ENCODE peak calls at places on chromosome 20, in nine cellular contexts. One of them, this sample, is unnamed.

GRCh38 chr20:58048096-58048702 is 180.3 kb downstream of the ANKRD60 start:
- DNase-seq in body of pancreas: no peak
- DNase-seq in BJ: no peak
- DNase-seq in prostate gland: peak; percentile 53
- DNase-seq in lower lobe of right lung: no peak
- DNase-seq in brain microvascular endothelial cell: peak; percentile 18
- DNase-seq in psoas muscle: no peak
- DNase-seq in astrocyte: peak; percentile 51
- DNase-seq in upper lobe of right lung: no peak
- DNase-seq in this sample: peak; percentile 80

GRCh38 chr20:24814556-24815195 is 134.4 kb upstream of the CST7 start:
- DNase-seq in body of pancreas: no peak
- DNase-seq in BJ: no peak
- DNase-seq in prostate gland: no peak
- DNase-seq in lower lobe of right lung: no peak
- DNase-seq in brain microvascular endothelial cell: no peak
- DNase-seq in psoas muscle: no peak
- DNase-seq in astrocyte: no peak
- DNase-seq in upper lobe of right lung: no peak
- DNase-seq in this sample: no peak

GRCh38 chr20:64106981-64107735 is at the start of gene NPBWR2:
- DNase-seq in body of pancreas: peak; percentile 4
- DNase-seq in BJ: no peak
- DNase-seq in prostate gland: no peak
- DNase-seq in lower lobe of right lung: peak; percentile 39
- DNase-seq in brain microvascular endothelial cell: no peak
- DNase-seq in psoas muscle: peak; percentile 8
- DNase-seq in astrocyte: no peak
- DNase-seq in upper lobe of right lung: peak; percentile 56
- DNase-seq in this sample: no peak

GRCh38 chr20:15482525-15482924 is 1090.7 kb downstream of the KIF16B start:
- DNase-seq in body of pancreas: no peak
- DNase-seq in BJ: no peak
- DNase-seq in prostate gland: no peak
- DNase-seq in lower lobe of right lung: no peak
- DNase-seq in brain microvascular endothelial cell: no peak
- DNase-seq in psoas muscle: no peak
- DNase-seq in astrocyte: no peak
- DNase-seq in upper lobe of right lung: no peak
- DNase-seq in this sample: no peak

GRCh38 chr20:57622579-57623381 is 2.6 kb upstream of the ZBP1 start:
- DNase-seq in body of pancreas: peak; percentile 71
- DNase-seq in BJ: no peak
- DNase-seq in prostate gland: peak; percentile 61
- DNase-seq in lower lobe of right lung: peak; percentile 76
- DNase-seq in brain microvascular endothelial cell: peak; percentile 61
- DNase-seq in psoas muscle: no peak
- DNase-seq in astrocyte: peak; percentile 65
- DNase-seq in upper lobe of right lung: peak; percentile 80
- DNase-seq in this sample: peak; percentile 60

GRCh38 chr20:53748176-53748575 is 154.5 kb upstream of the ZNF217 start:
- DNase-seq in body of pancreas: no peak
- DNase-seq in BJ: no peak
- DNase-seq in prostate gland: no peak
- DNase-seq in lower lobe of right lung: no peak
- DNase-seq in brain microvascular endothelial cell: no peak
- DNase-seq in psoas muscle: no peak
- DNase-seq in astrocyte: no peak
- DNase-seq in upper lobe of right lung: no peak
- DNase-seq in this sample: no peak

GRCh38 chr20:824916-825315 is 8.6 kb upstream of the FAM110A start:
- DNase-seq in body of pancreas: no peak
- DNase-seq in BJ: no peak
- DNase-seq in prostate gland: no peak
- DNase-seq in lower lobe of right lung: no peak
- DNase-seq in brain microvascular endothelial cell: no peak
- DNase-seq in psoas muscle: no peak
- DNase-seq in astrocyte: no peak
- DNase-seq in upper lobe of right lung: peak; percentile 10
- DNase-seq in this sample: no peak

GRCh38 chr20:38730167-38730988 is 6.1 kb downstream of the SLC32A1 start:
- DNase-seq in body of pancreas: no peak
- DNase-seq in BJ: no peak
- DNase-seq in prostate gland: no peak
- DNase-seq in lower lobe of right lung: no peak
- DNase-seq in brain microvascular endothelial cell: no peak
- DNase-seq in psoas muscle: no peak
- DNase-seq in astrocyte: no peak
- DNase-seq in upper lobe of right lung: no peak
- DNase-seq in this sample: no peak

GRCh38 chr20:63941282-63942060 is 14.7 kb downstream of the UCKL1 start:
- DNase-seq in body of pancreas: no peak
- DNase-seq in BJ: no peak
- DNase-seq in prostate gland: no peak
- DNase-seq in lower lobe of right lung: peak; percentile 90
- DNase-seq in brain microvascular endothelial cell: no peak
- DNase-seq in psoas muscle: peak; percentile 70
- DNase-seq in astrocyte: no peak
- DNase-seq in upper lobe of right lung: peak; percentile 90
- DNase-seq in this sample: peak; percentile 32

GRCh38 chr20:55386686-55387085 is 618.6 kb downstream of the CBLN4 start:
- DNase-seq in body of pancreas: no peak
- DNase-seq in BJ: no peak
- DNase-seq in prostate gland: no peak
- DNase-seq in lower lobe of right lung: no peak
- DNase-seq in brain microvascular endothelial cell: no peak
- DNase-seq in psoas muscle: no peak
- DNase-seq in astrocyte: no peak
- DNase-seq in upper lobe of right lung: no peak
- DNase-seq in this sample: no peak

GRCh38 chr20:6882911-6883310 is 115.4 kb downstream of the BMP2 start:
- DNase-seq in body of pancreas: no peak
- DNase-seq in BJ: peak; percentile 90
- DNase-seq in prostate gland: no peak
- DNase-seq in lower lobe of right lung: no peak
- DNase-seq in brain microvascular endothelial cell: no peak
- DNase-seq in psoas muscle: no peak
- DNase-seq in astrocyte: peak; percentile 75
- DNase-seq in upper lobe of right lung: no peak
- DNase-seq in this sample: no peak

GRCh38 chr20:15814903-15815302 is 758.3 kb downstream of the KIF16B start:
- DNase-seq in body of pancreas: no peak
- DNase-seq in BJ: peak; percentile 32
- DNase-seq in prostate gland: no peak
- DNase-seq in lower lobe of right lung: no peak
- DNase-seq in brain microvascular endothelial cell: peak; percentile 31
- DNase-seq in psoas muscle: no peak
- DNase-seq in astrocyte: peak; percentile 6
- DNase-seq in upper lobe of right lung: no peak
- DNase-seq in this sample: no peak

GRCh38 chr20:6044102-6044501 is 9.8 kb downstream of the LRRN4 start:
- DNase-seq in body of pancreas: no peak
- DNase-seq in BJ: no peak
- DNase-seq in prostate gland: no peak
- DNase-seq in lower lobe of right lung: no peak
- DNase-seq in brain microvascular endothelial cell: no peak
- DNase-seq in psoas muscle: no peak
- DNase-seq in astrocyte: no peak
- DNase-seq in upper lobe of right lung: no peak
- DNase-seq in this sample: no peak

GRCh38 chr20:31330893-31331292 is 22.5 kb upstream of the DEFB116 start:
- DNase-seq in body of pancreas: no peak
- DNase-seq in BJ: no peak
- DNase-seq in prostate gland: no peak
- DNase-seq in lower lobe of right lung: no peak
- DNase-seq in brain microvascular endothelial cell: no peak
- DNase-seq in psoas muscle: no peak
- DNase-seq in astrocyte: no peak
- DNase-seq in upper lobe of right lung: no peak
- DNase-seq in this sample: no peak

GRCh38 chr20:8652396-8652795 is 416.5 kb upstream of the PLCB4 start:
- DNase-seq in body of pancreas: no peak
- DNase-seq in BJ: no peak
- DNase-seq in prostate gland: no peak
- DNase-seq in lower lobe of right lung: no peak
- DNase-seq in brain microvascular endothelial cell: no peak
- DNase-seq in psoas muscle: no peak
- DNase-seq in astrocyte: peak; percentile 36
- DNase-seq in upper lobe of right lung: no peak
- DNase-seq in this sample: no peak

GRCh38 chr20:7291946-7292345 is 524.5 kb downstream of the BMP2 start:
- DNase-seq in body of pancreas: no peak
- DNase-seq in BJ: no peak
- DNase-seq in prostate gland: no peak
- DNase-seq in lower lobe of right lung: no peak
- DNase-seq in brain microvascular endothelial cell: no peak
- DNase-seq in psoas muscle: no peak
- DNase-seq in astrocyte: peak; percentile 7
- DNase-seq in upper lobe of right lung: no peak
- DNase-seq in this sample: no peak

GRCh38 chr20:37615507-37616425 is 78.1 kb upstream of the CTNNBL1 start:
- DNase-seq in body of pancreas: no peak
- DNase-seq in BJ: no peak
- DNase-seq in prostate gland: peak; percentile 21
- DNase-seq in lower lobe of right lung: no peak
- DNase-seq in brain microvascular endothelial cell: no peak
- DNase-seq in psoas muscle: no peak
- DNase-seq in astrocyte: peak; percentile 8
- DNase-seq in upper lobe of right lung: no peak
- DNase-seq in this sample: no peak

GRCh38 chr20:11376406-11376805 is 541.3 kb upstream of the BTBD3 start:
- DNase-seq in body of pancreas: no peak
- DNase-seq in BJ: no peak
- DNase-seq in prostate gland: no peak
- DNase-seq in lower lobe of right lung: no peak
- DNase-seq in brain microvascular endothelial cell: no peak
- DNase-seq in psoas muscle: no peak
- DNase-seq in astrocyte: no peak
- DNase-seq in upper lobe of right lung: no peak
- DNase-seq in this sample: no peak

GRCh38 chr20:53057579-53057978 is 85.4 kb downstream of the TSHZ2 start:
- DNase-seq in body of pancreas: no peak
- DNase-seq in BJ: no peak
- DNase-seq in prostate gland: no peak
- DNase-seq in lower lobe of right lung: no peak
- DNase-seq in brain microvascular endothelial cell: no peak
- DNase-seq in psoas muscle: no peak
- DNase-seq in astrocyte: no peak
- DNase-seq in upper lobe of right lung: no peak
- DNase-seq in this sample: no peak

GRCh38 chr20:32623667-32624157 is 38.6 kb upstream of the NOL4L start:
- DNase-seq in body of pancreas: no peak
- DNase-seq in BJ: no peak
- DNase-seq in prostate gland: no peak
- DNase-seq in lower lobe of right lung: no peak
- DNase-seq in brain microvascular endothelial cell: no peak
- DNase-seq in psoas muscle: no peak
- DNase-seq in astrocyte: no peak
- DNase-seq in upper lobe of right lung: no peak
- DNase-seq in this sample: peak; percentile 39
- TF ChIP-seq CTCF in body of pancreas: no peak
- TF ChIP-seq CTCF in BJ: no peak
- TF ChIP-seq CTCF in prostate gland: no peak
- TF ChIP-seq CTCF in lower lobe of right lung: no peak
- TF ChIP-seq CTCF in brain microvascular endothelial cell: peak; percentile 3
- TF ChIP-seq CTCF in psoas muscle: no peak
- TF ChIP-seq CTCF in astrocyte: no peak
- TF ChIP-seq CTCF in upper lobe of right lung: no peak
- TF ChIP-seq CTCF in this sample: no peak

GRCh38 chr20:13009682-13010406 is 1.1 kb downstream of the SPTLC3 start:
- DNase-seq in body of pancreas: peak; percentile 30
- DNase-seq in BJ: peak; percentile 34
- DNase-seq in prostate gland: peak; percentile 71
- DNase-seq in lower lobe of right lung: no peak
- DNase-seq in brain microvascular endothelial cell: peak; percentile 90
- DNase-seq in psoas muscle: no peak
- DNase-seq in astrocyte: peak; percentile 98
- DNase-seq in upper lobe of right lung: no peak
- DNase-seq in this sample: no peak
- H3K4me3 ChIP-seq in body of pancreas: peak overlapping the region; percentile 19
- H3K4me3 ChIP-seq in BJ: peak overlapping the region; percentile 35
- H3K4me3 ChIP-seq in prostate gland: peak overlapping the region; percentile 35
- H3K4me3 ChIP-seq in lower lobe of right lung: peak overlapping the region; percentile 58
- H3K4me3 ChIP-seq in brain microvascular endothelial cell: peak overlapping the region; percentile 51
- H3K4me3 ChIP-seq in psoas muscle: peak overlapping the region; percentile 60
- H3K4me3 ChIP-seq in astrocyte: peak overlapping the region; percentile 49
- H3K4me3 ChIP-seq in upper lobe of right lung: peak overlapping the region; percentile 54
- H3K4me3 ChIP-seq in this sample: peak overlapping the region; percentile 24

GRCh38 chr20:49517509-49518100 is 35.1 kb upstream of the KCNB1 start:
- DNase-seq in body of pancreas: no peak
- DNase-seq in BJ: no peak
- DNase-seq in prostate gland: no peak
- DNase-seq in lower lobe of right lung: no peak
- DNase-seq in brain microvascular endothelial cell: no peak
- DNase-seq in psoas muscle: no peak
- DNase-seq in astrocyte: peak; percentile 13
- DNase-seq in upper lobe of right lung: no peak
- DNase-seq in this sample: no peak

GRCh38 chr20:49513531-49513930 is 31.1 kb upstream of the KCNB1 start:
- DNase-seq in body of pancreas: no peak
- DNase-seq in BJ: no peak
- DNase-seq in prostate gland: no peak
- DNase-seq in lower lobe of right lung: no peak
- DNase-seq in brain microvascular endothelial cell: no peak
- DNase-seq in psoas muscle: no peak
- DNase-seq in astrocyte: no peak
- DNase-seq in upper lobe of right lung: no peak
- DNase-seq in this sample: no peak

GRCh38 chr20:49513009-49513408 is 30.5 kb upstream of the KCNB1 start:
- DNase-seq in body of pancreas: no peak
- DNase-seq in BJ: no peak
- DNase-seq in prostate gland: no peak
- DNase-seq in lower lobe of right lung: no peak
- DNase-seq in brain microvascular endothelial cell: no peak
- DNase-seq in psoas muscle: no peak
- DNase-seq in astrocyte: no peak
- DNase-seq in upper lobe of right lung: no peak
- DNase-seq in this sample: no peak

GRCh38 chr20:49516916-49517315 is 34.4 kb upstream of the KCNB1 start:
- DNase-seq in body of pancreas: no peak
- DNase-seq in BJ: no peak
- DNase-seq in prostate gland: no peak
- DNase-seq in lower lobe of right lung: no peak
- DNase-seq in brain microvascular endothelial cell: no peak
- DNase-seq in psoas muscle: no peak
- DNase-seq in astrocyte: no peak
- DNase-seq in upper lobe of right lung: no peak
- DNase-seq in this sample: no peak

GRCh38 chr20:49515588-49515987 is 33.1 kb upstream of the KCNB1 start:
- DNase-seq in body of pancreas: peak; percentile 18
- DNase-seq in BJ: no peak
- DNase-seq in prostate gland: peak; percentile 65
- DNase-seq in lower lobe of right lung: no peak
- DNase-seq in brain microvascular endothelial cell: no peak
- DNase-seq in psoas muscle: no peak
- DNase-seq in astrocyte: no peak
- DNase-seq in upper lobe of right lung: no peak
- DNase-seq in this sample: no peak
- H3K36me3 ChIP-seq in body of pancreas: no peaks in the 10 kb centered on the region
- H3K36me3 ChIP-seq in BJ: no peaks in the 10 kb centered on the region
- H3K36me3 ChIP-seq in prostate gland: no peaks in the 10 kb centered on the region
- H3K36me3 ChIP-seq in lower lobe of right lung: no peaks in the 10 kb centered on the region
- H3K36me3 ChIP-seq in brain microvascular endothelial cell: no peaks in the 10 kb centered on the region
- H3K36me3 ChIP-seq in psoas muscle: no peaks in the 10 kb centered on the region
- H3K36me3 ChIP-seq in astrocyte: no peaks in the 10 kb centered on the region
- H3K36me3 ChIP-seq in upper lobe of right lung: no peaks in the 10 kb centered on the region
- H3K36me3 ChIP-seq in this sample: no peaks in the 10 kb centered on the region

GRCh38 chr20:23142162-23143050 is 56.3 kb upstream of the CD93 start:
- DNase-seq in body of pancreas: no peak
- DNase-seq in BJ: no peak
- DNase-seq in prostate gland: no peak
- DNase-seq in lower lobe of right lung: peak; percentile 45
- DNase-seq in brain microvascular endothelial cell: no peak
- DNase-seq in psoas muscle: no peak
- DNase-seq in astrocyte: no peak
- DNase-seq in upper lobe of right lung: peak; percentile 67
- DNase-seq in this sample: no peak
- TF ChIP-seq CTCF in body of pancreas: no peak
- TF ChIP-seq CTCF in BJ: no peak
- TF ChIP-seq CTCF in prostate gland: no peak
- TF ChIP-seq CTCF in lower lobe of right lung: no peak
- TF ChIP-seq CTCF in brain microvascular endothelial cell: peak; percentile 14
- TF ChIP-seq CTCF in psoas muscle: no peak
- TF ChIP-seq CTCF in astrocyte: no peak
- TF ChIP-seq CTCF in upper lobe of right lung: no peak
- TF ChIP-seq CTCF in this sample: no peak